ENCODE peak calls at places on chromosomes 16 and 17, in five cellular contexts. One of them, this sample, is unnamed.

GRCh38 chr17:28783161-28783560 is 39.4 kb downstream of the TRAF4 start:
- DNase-seq in Panc1: no peak
- DNase-seq in mucosa of descending colon: no peak
- DNase-seq in CD4-positive, CD25-positive, alpha-beta regulatory T cell: no peak
- DNase-seq in hepatocyte: no peak
- DNase-seq in this sample: no peak

GRCh38 chr16:72997141-72997542 is 50.8 kb downstream of the ZFHX3 start:
- DNase-seq in Panc1: no peak
- DNase-seq in mucosa of descending colon: no peak
- DNase-seq in CD4-positive, CD25-positive, alpha-beta regulatory T cell: no peak
- DNase-seq in hepatocyte: peak
- DNase-seq in this sample: no peak

GRCh38 chr16:85057212-85057889 is 29.8 kb downstream of the KIAA0513 start:
- DNase-seq in Panc1: no peak
- DNase-seq in mucosa of descending colon: no peak
- DNase-seq in CD4-positive, CD25-positive, alpha-beta regulatory T cell: no peak
- DNase-seq in hepatocyte: peak
- DNase-seq in this sample: no peak

GRCh38 chr16:82301108-82301755 is 131.2 kb upstream of the MPHOSPH6 start:
- DNase-seq in Panc1: no peak
- DNase-seq in mucosa of descending colon: no peak
- DNase-seq in CD4-positive, CD25-positive, alpha-beta regulatory T cell: no peak
- DNase-seq in hepatocyte: no peak
- DNase-seq in this sample: no peak

GRCh38 chr17:69779378-69780214 is 295.4 kb upstream of the KCNJ16 start:
- DNase-seq in Panc1: no peak
- DNase-seq in mucosa of descending colon: no peak
- DNase-seq in CD4-positive, CD25-positive, alpha-beta regulatory T cell: no peak
- DNase-seq in hepatocyte: no peak
- DNase-seq in this sample: no peak

GRCh38 chr16:19844945-19845641 is 39.6 kb downstream of the GPRC5B start:
- DNase-seq in Panc1: peak
- DNase-seq in mucosa of descending colon: peak
- DNase-seq in CD4-positive, CD25-positive, alpha-beta regulatory T cell: no peak
- DNase-seq in hepatocyte: peak
- DNase-seq in this sample: no peak

GRCh38 chr16:76235025-76235424 is 42.2 kb upstream of the CNTNAP4 start:
- DNase-seq in Panc1: no peak
- DNase-seq in mucosa of descending colon: no peak
- DNase-seq in CD4-positive, CD25-positive, alpha-beta regulatory T cell: no peak
- DNase-seq in hepatocyte: no peak
- DNase-seq in this sample: no peak

GRCh38 chr17:79120259-79120658 is 45.6 kb downstream of the ENGASE start:
- DNase-seq in Panc1: no peak
- DNase-seq in mucosa of descending colon: no peak
- DNase-seq in CD4-positive, CD25-positive, alpha-beta regulatory T cell: no peak
- DNase-seq in hepatocyte: no peak
- DNase-seq in this sample: no peak

GRCh38 chr17:58200024-58200633 is 7.6 kb downstream of the EPX start:
- DNase-seq in Panc1: no peak
- DNase-seq in mucosa of descending colon: peak
- DNase-seq in CD4-positive, CD25-positive, alpha-beta regulatory T cell: peak
- DNase-seq in hepatocyte: peak
- DNase-seq in this sample: peak

GRCh38 chr17:53796642-53797041 is 26.1 kb upstream of the KIF2B start:
- DNase-seq in Panc1: no peak
- DNase-seq in mucosa of descending colon: no peak
- DNase-seq in CD4-positive, CD25-positive, alpha-beta regulatory T cell: no peak
- DNase-seq in hepatocyte: no peak
- DNase-seq in this sample: no peak

GRCh38 chr16:57786632-57787518 is 15.4 kb downstream of the KIFC3 start:
- DNase-seq in Panc1: no peak
- DNase-seq in mucosa of descending colon: no peak
- DNase-seq in CD4-positive, CD25-positive, alpha-beta regulatory T cell: no peak
- DNase-seq in hepatocyte: no peak
- DNase-seq in this sample: peak

GRCh38 chr16:17396762-17397498 is 73.8 kb downstream of the XYLT1 start:
- DNase-seq in Panc1: no peak
- DNase-seq in mucosa of descending colon: peak
- DNase-seq in CD4-positive, CD25-positive, alpha-beta regulatory T cell: peak
- DNase-seq in hepatocyte: peak
- DNase-seq in this sample: peak

GRCh38 chr17:65292430-65292829 is 155.3 kb downstream of the RGS9 start:
- DNase-seq in Panc1: no peak
- DNase-seq in mucosa of descending colon: no peak
- DNase-seq in CD4-positive, CD25-positive, alpha-beta regulatory T cell: no peak
- DNase-seq in hepatocyte: no peak
- DNase-seq in this sample: no peak

GRCh38 chr17:40509626-40510327 is 8.4 kb upstream of the TNS4 start:
- DNase-seq in Panc1: no peak
- DNase-seq in mucosa of descending colon: no peak
- DNase-seq in CD4-positive, CD25-positive, alpha-beta regulatory T cell: no peak
- DNase-seq in hepatocyte: no peak
- DNase-seq in this sample: no peak

GRCh38 chr17:39530513-39530912 is 69.2 kb downstream of the CDK12 start:
- DNase-seq in Panc1: no peak
- DNase-seq in mucosa of descending colon: no peak
- DNase-seq in CD4-positive, CD25-positive, alpha-beta regulatory T cell: no peak
- DNase-seq in hepatocyte: no peak
- DNase-seq in this sample: no peak

GRCh38 chr17:81035389-81036127 is 607 bp downstream of the BAIAP2 start:
- DNase-seq in Panc1: no peak
- DNase-seq in mucosa of descending colon: no peak
- DNase-seq in CD4-positive, CD25-positive, alpha-beta regulatory T cell: no peak
- DNase-seq in hepatocyte: no peak
- DNase-seq in this sample: no peak

GRCh38 chr17:76685366-76685765 is 25.4 kb downstream of the MXRA7 start:
- DNase-seq in Panc1: no peak
- DNase-seq in mucosa of descending colon: no peak
- DNase-seq in CD4-positive, CD25-positive, alpha-beta regulatory T cell: no peak
- DNase-seq in hepatocyte: no peak
- DNase-seq in this sample: no peak

GRCh38 chr17:48721009-48721402 is 1.3 kb downstream of the PRAC1 start:
- DNase-seq in Panc1: no peak
- DNase-seq in mucosa of descending colon: peak
- DNase-seq in CD4-positive, CD25-positive, alpha-beta regulatory T cell: no peak
- DNase-seq in hepatocyte: no peak
- DNase-seq in this sample: no peak
- H3K4me3 ChIP-seq in Panc1: no peak
- H3K4me3 ChIP-seq in mucosa of descending colon: no peak
- H3K4me3 ChIP-seq in CD4-positive, CD25-positive, alpha-beta regulatory T cell: no peak
- H3K4me3 ChIP-seq in hepatocyte: no peak
- H3K4me3 ChIP-seq in this sample: peak

DNA sequence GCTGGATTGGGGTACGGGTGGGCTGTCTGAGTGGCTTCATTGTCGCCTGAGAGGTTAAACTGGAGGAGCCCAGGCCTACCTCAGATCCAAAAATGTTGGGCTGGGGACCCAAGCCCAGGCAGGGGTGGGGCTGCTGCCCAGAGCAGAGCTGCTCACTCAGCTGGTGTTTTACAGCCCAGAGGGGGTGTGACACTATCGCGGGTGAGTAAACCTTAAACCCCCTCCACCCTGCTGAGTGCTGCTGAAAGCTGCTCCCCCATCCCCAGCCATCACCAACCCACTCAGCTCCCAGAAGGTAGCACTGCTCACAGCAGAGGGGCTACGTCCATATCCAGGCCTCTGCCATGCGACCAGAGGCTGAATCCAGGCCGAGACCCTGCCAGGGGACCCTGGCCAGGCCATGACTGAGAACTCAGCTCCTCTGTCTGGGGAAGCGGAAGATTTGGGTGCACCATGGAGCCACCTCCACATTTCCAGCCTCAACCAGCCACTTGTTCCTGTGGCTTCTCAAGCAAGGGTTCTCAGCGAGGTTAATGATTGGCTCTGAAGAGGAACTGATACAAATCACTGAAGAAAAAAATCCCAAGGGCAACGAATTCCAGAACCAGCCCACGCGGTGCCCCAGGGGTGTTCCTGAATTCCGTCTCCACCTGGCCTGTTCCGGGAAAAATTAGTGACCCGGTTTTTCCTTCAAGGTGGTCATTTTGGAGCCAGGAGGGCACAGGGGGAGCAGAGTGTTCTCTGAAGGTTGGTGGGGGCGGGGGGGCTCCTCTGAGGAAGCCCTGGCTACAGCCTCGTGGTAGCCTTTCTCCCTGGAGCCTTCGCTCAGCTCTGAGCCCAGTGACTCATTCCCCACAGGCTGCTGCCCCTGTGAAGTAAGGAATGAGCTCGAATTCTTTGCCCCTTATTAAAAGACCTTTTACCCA is 9.4 kb upstream of the SLC16A5 start:
- DNase-seq in Panc1: no peak
- DNase-seq in mucosa of descending colon: no peak
- DNase-seq in CD4-positive, CD25-positive, alpha-beta regulatory T cell: no peak
- DNase-seq in hepatocyte: peak
- DNase-seq in this sample: peak
- H3K4me3 ChIP-seq in Panc1: no peak
- H3K4me3 ChIP-seq in mucosa of descending colon: no peak
- H3K4me3 ChIP-seq in CD4-positive, CD25-positive, alpha-beta regulatory T cell: no peak
- H3K4me3 ChIP-seq in hepatocyte: no peak
- H3K4me3 ChIP-seq in this sample: no peak

GRCh38 chr17:55577011-55577586 is 65.8 kb upstream of the SMIM36 start:
- DNase-seq in Panc1: no peak
- DNase-seq in mucosa of descending colon: peak
- DNase-seq in CD4-positive, CD25-positive, alpha-beta regulatory T cell: peak
- DNase-seq in hepatocyte: peak
- DNase-seq in this sample: peak

GRCh38 chr17:55576237-55576998 is 65.2 kb upstream of the SMIM36 start:
- DNase-seq in Panc1: no peak
- DNase-seq in mucosa of descending colon: no peak
- DNase-seq in CD4-positive, CD25-positive, alpha-beta regulatory T cell: peak
- DNase-seq in hepatocyte: peak
- DNase-seq in this sample: no peak

GRCh38 chr17:55580596-55581133 is 69.4 kb upstream of the SMIM36 start:
- DNase-seq in Panc1: no peak
- DNase-seq in mucosa of descending colon: no peak
- DNase-seq in CD4-positive, CD25-positive, alpha-beta regulatory T cell: no peak
- DNase-seq in hepatocyte: no peak
- DNase-seq in this sample: no peak

GRCh38 chr17:55575058-55575606 is 63.9 kb upstream of the SMIM36 start:
- DNase-seq in Panc1: no peak
- DNase-seq in mucosa of descending colon: no peak
- DNase-seq in CD4-positive, CD25-positive, alpha-beta regulatory T cell: no peak
- DNase-seq in hepatocyte: no peak
- DNase-seq in this sample: no peak

GRCh38 chr17:55577687-55578086 is 66.4 kb upstream of the SMIM36 start:
- DNase-seq in Panc1: no peak
- DNase-seq in mucosa of descending colon: peak
- DNase-seq in CD4-positive, CD25-positive, alpha-beta regulatory T cell: no peak
- DNase-seq in hepatocyte: no peak
- DNase-seq in this sample: no peak
- H3K4me3 ChIP-seq in Panc1: peak
- H3K4me3 ChIP-seq in mucosa of descending colon: no peak
- H3K4me3 ChIP-seq in CD4-positive, CD25-positive, alpha-beta regulatory T cell: peak
- H3K4me3 ChIP-seq in hepatocyte: no peak
- H3K4me3 ChIP-seq in this sample: peak

GRCh38 chr16:25690563-25691143 is 1.1 kb upstream of the HS3ST4 start:
- DNase-seq in Panc1: no peak
- DNase-seq in mucosa of descending colon: no peak
- DNase-seq in CD4-positive, CD25-positive, alpha-beta regulatory T cell: no peak
- DNase-seq in hepatocyte: no peak
- DNase-seq in this sample: no peak

GRCh38 chr16:25691519-25692091 is at the start of gene HS3ST4:
- DNase-seq in Panc1: no peak
- DNase-seq in mucosa of descending colon: no peak
- DNase-seq in CD4-positive, CD25-positive, alpha-beta regulatory T cell: no peak
- DNase-seq in hepatocyte: peak
- DNase-seq in this sample: no peak

GRCh38 chr16:25692307-25692706 is 548 bp downstream of the HS3ST4 start:
- DNase-seq in Panc1: no peak
- DNase-seq in mucosa of descending colon: no peak
- DNase-seq in CD4-positive, CD25-positive, alpha-beta regulatory T cell: no peak
- DNase-seq in hepatocyte: peak
- DNase-seq in this sample: no peak

GRCh38 chr16:25693621-25694020 is 1.9 kb downstream of the HS3ST4 start:
- DNase-seq in Panc1: no peak
- DNase-seq in mucosa of descending colon: no peak
- DNase-seq in CD4-positive, CD25-positive, alpha-beta regulatory T cell: no peak
- DNase-seq in hepatocyte: no peak
- DNase-seq in this sample: no peak

GRCh38 chr16:25692734-25693508 is 1.2 kb downstream of the HS3ST4 start:
- DNase-seq in Panc1: no peak
- DNase-seq in mucosa of descending colon: no peak
- DNase-seq in CD4-positive, CD25-positive, alpha-beta regulatory T cell: no peak
- DNase-seq in hepatocyte: peak
- DNase-seq in this sample: no peak
- H3K4me3 ChIP-seq in Panc1: no peak
- H3K4me3 ChIP-seq in mucosa of descending colon: no peak
- H3K4me3 ChIP-seq in CD4-positive, CD25-positive, alpha-beta regulatory T cell: no peak
- H3K4me3 ChIP-seq in hepatocyte: peak
- H3K4me3 ChIP-seq in this sample: no peak

DNA sequence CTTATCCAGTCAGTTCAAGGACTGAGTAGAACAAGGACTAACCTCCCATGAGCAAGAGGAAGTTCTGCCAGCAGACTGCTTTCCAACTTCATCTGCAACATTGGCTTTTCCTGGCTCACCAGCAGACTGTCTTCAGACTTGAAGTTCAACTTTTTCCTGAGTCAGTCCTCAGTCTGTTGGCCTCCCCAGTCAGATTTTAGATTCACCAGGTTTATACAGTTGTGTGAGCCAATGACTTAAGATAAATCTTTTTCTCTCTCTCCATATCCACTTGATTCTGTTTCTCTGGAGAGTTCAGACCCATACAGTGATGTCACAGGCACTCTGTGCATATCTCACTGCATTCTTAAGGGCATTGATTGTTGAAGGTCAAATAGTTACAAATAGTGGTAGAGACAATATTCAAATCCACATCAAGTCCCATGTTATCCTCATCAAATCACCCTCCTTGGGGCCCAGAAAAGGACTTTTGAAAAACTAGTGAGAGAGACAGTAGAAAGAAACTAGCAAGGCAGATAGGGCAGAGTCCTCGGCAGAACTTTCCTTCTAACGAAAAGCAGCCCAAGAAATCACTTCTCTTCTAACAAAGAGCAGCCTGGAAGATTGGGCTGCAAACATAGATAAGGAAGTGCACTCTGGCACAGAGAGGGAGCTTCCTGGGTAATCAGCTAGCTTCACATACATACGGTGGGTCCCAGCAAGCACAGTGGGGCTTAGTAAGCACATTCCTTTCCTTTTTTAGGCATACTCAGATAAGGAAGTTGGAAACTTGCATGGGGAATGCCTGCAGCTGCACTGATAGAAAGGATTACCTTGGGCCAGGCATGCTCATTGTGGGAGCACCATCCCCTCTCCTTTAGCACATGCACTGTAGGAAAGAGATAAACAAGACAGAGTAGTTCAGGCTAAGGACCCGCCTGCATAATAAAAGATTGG is 132.3 kb upstream of the FAM20A start:
- DNase-seq in Panc1: no peak
- DNase-seq in mucosa of descending colon: no peak
- DNase-seq in CD4-positive, CD25-positive, alpha-beta regulatory T cell: no peak
- DNase-seq in hepatocyte: peak
- DNase-seq in this sample: no peak
- H3K4me3 ChIP-seq in Panc1: no peak
- H3K4me3 ChIP-seq in mucosa of descending colon: no peak
- H3K4me3 ChIP-seq in CD4-positive, CD25-positive, alpha-beta regulatory T cell: no peak
- H3K4me3 ChIP-seq in hepatocyte: no peak
- H3K4me3 ChIP-seq in this sample: no peak

This sample was measured in transverse colon.